ENCODE peak calls at places on chromosome 11, in six cellular contexts. One of them, this sample, is unnamed.

GRCh38 chr11:93287434-93287833 is 43.1 kb upstream of the DEUP1 start:
- DNase-seq in activated T-helper 1 cell treated with anti-CD3 and anti-CD28 coated beads, Interleukin-12 subunit alpha, Interleukin-12 subunit beta, Interleukin-2, Interleukin-4 antibody, amounts not matched to agents 30 ng/mL and 10 ng/mL and 1 ng/mL, durations not matched to agents 14 hours and 24 hours and 36 hours: no peak
- DNase-seq in HFF-Myc: no peak
- DNase-seq in EH: no peak
- DNase-seq in activated T-cell treated with anti-CD3 and anti-CD28 coated beads for 1 hour: no peak
- DNase-seq in neural crest cell: no peak
- DNase-seq in this sample: no peak

GRCh38 chr11:11657101-11657935 is 35.5 kb upstream of the GALNT18 start:
- DNase-seq in HFF-Myc: no peak
- DNase-seq in activated T-cell treated with anti-CD3 and anti-CD28 coated beads for 1 hour: no peak
- DNase-seq in EH: no peak
- DNase-seq in activated T-helper 1 cell treated with anti-CD3 and anti-CD28 coated beads, Interleukin-12 subunit alpha, Interleukin-12 subunit beta, Interleukin-2, Interleukin-4 antibody, amounts not matched to agents 30 ng/mL and 10 ng/mL and 1 ng/mL, durations not matched to agents 14 hours and 24 hours and 36 hours: no peak
- DNase-seq in neural crest cell: no peak
- DNase-seq in this sample: no peak

GRCh38 chr11:69012092-69013008 is 696 bp downstream of the MRGPRF start:
- DNase-seq in activated T-helper 1 cell treated with anti-CD3 and anti-CD28 coated beads, Interleukin-12 subunit alpha, Interleukin-12 subunit beta, Interleukin-2, Interleukin-4 antibody, amounts not matched to agents 30 ng/mL and 10 ng/mL and 1 ng/mL, durations not matched to agents 14 hours and 24 hours and 36 hours: no peak
- DNase-seq in activated T-cell treated with anti-CD3 and anti-CD28 coated beads for 1 hour: no peak
- DNase-seq in EH: peak
- DNase-seq in HFF-Myc: peak
- DNase-seq in neural crest cell: no peak
- DNase-seq in this sample: no peak

GRCh38 chr11:125504580-125504979 is 8.5 kb upstream of the FEZ1 start:
- DNase-seq in activated T-cell treated with anti-CD3 and anti-CD28 coated beads for 1 hour: no peak
- DNase-seq in HFF-Myc: no peak
- DNase-seq in activated T-helper 1 cell treated with anti-CD3 and anti-CD28 coated beads, Interleukin-12 subunit alpha, Interleukin-12 subunit beta, Interleukin-2, Interleukin-4 antibody, amounts not matched to agents 30 ng/mL and 10 ng/mL and 1 ng/mL, durations not matched to agents 14 hours and 24 hours and 36 hours: no peak
- DNase-seq in EH: no peak
- DNase-seq in neural crest cell: no peak
- DNase-seq in this sample: no peak

GRCh38 chr11:27678242-27678641 is 22.0 kb downstream of the BDNF start:
- DNase-seq in HFF-Myc: no peak
- DNase-seq in EH: peak
- DNase-seq in activated T-cell treated with anti-CD3 and anti-CD28 coated beads for 1 hour: no peak
- DNase-seq in neural crest cell: no peak
- DNase-seq in activated T-helper 1 cell treated with anti-CD3 and anti-CD28 coated beads, Interleukin-12 subunit alpha, Interleukin-12 subunit beta, Interleukin-2, Interleukin-4 antibody, amounts not matched to agents 30 ng/mL and 10 ng/mL and 1 ng/mL, durations not matched to agents 14 hours and 24 hours and 36 hours: no peak
- DNase-seq in this sample: no peak

GRCh38 chr11:97364047-97364446 is 974.2 kb downstream of the JRKL start:
- DNase-seq in EH: peak
- DNase-seq in HFF-Myc: no peak
- DNase-seq in neural crest cell: no peak
- DNase-seq in activated T-helper 1 cell treated with anti-CD3 and anti-CD28 coated beads, Interleukin-12 subunit alpha, Interleukin-12 subunit beta, Interleukin-2, Interleukin-4 antibody, amounts not matched to agents 30 ng/mL and 10 ng/mL and 1 ng/mL, durations not matched to agents 14 hours and 24 hours and 36 hours: no peak
- DNase-seq in activated T-cell treated with anti-CD3 and anti-CD28 coated beads for 1 hour: no peak
- DNase-seq in this sample: no peak

GRCh38 chr11:7575841-7576451 is 62.1 kb downstream of the PPFIBP2 start:
- DNase-seq in EH: peak
- DNase-seq in HFF-Myc: no peak
- DNase-seq in activated T-cell treated with anti-CD3 and anti-CD28 coated beads for 1 hour: no peak
- DNase-seq in activated T-helper 1 cell treated with anti-CD3 and anti-CD28 coated beads, Interleukin-12 subunit alpha, Interleukin-12 subunit beta, Interleukin-2, Interleukin-4 antibody, amounts not matched to agents 30 ng/mL and 10 ng/mL and 1 ng/mL, durations not matched to agents 14 hours and 24 hours and 36 hours: no peak
- DNase-seq in neural crest cell: no peak
- DNase-seq in this sample: no peak

GRCh38 chr11:18100926-18101656 is 4.8 kb downstream of the SAAL1 start:
- DNase-seq in EH: no peak
- DNase-seq in HFF-Myc: no peak
- DNase-seq in activated T-cell treated with anti-CD3 and anti-CD28 coated beads for 1 hour: no peak
- DNase-seq in neural crest cell: no peak
- DNase-seq in activated T-helper 1 cell treated with anti-CD3 and anti-CD28 coated beads, Interleukin-12 subunit alpha, Interleukin-12 subunit beta, Interleukin-2, Interleukin-4 antibody, amounts not matched to agents 30 ng/mL and 10 ng/mL and 1 ng/mL, durations not matched to agents 14 hours and 24 hours and 36 hours: no peak
- DNase-seq in this sample: no peak

This sample was measured in KG1.